ENCODE peak calls at places on chromosomes 7 and 10, in ten cellular contexts. P is adipocyte, J is adrenal gland, S is fibroblast of lung, L is colonic mucosa, A is breast epithelium, C is neural progenitor cell, O is lung, X is astrocyte, U is PC-3. M is an unnamed sample. For H3K4me1 and H3K36me3, the result is how much of the 10 kb centered on the place peaks cover.

GRCh38 chr7:40024048-40024447 is 74.0 kb downstream of the CDK13 start:
- DNase-seq in P (no peak), J (no peak), S (no peak), L (no peak), A (no peak), C (no peak), O (no peak), X (no peak), U (no peak), M (no peak)

GRCh38 chr7:56051053-56051338 is 248 bp downstream of the PSPH start:
- DNase-seq in P (no peak), J (no peak), S (no peak), L (no peak), A (no peak), C (no peak), O (no peak), X (no peak), U (no peak), M (no peak)

GRCh38 chr7:28723336-28723735 is 234.8 kb downstream of the TRIL start:
- DNase-seq in P (no peak), J (no peak), S (no peak), L (no peak), A (no peak), C (peak), O (no peak), X (no peak), U (no peak), M (no peak)

GRCh38 chr7:123607423-123607975 is 5.9 kb downstream of the ASB15 start:
- DNase-seq in P (no peak), J (no peak), S (no peak), L (no peak), A (no peak), C (no peak), O (no peak), X (no peak), U (no peak), M (no peak)

GRCh38 chr10:51103818-51104217 is 29.5 kb downstream of the PRKG1 start:
- DNase-seq in P (no peak), J (no peak), S (no peak), L (no peak), A (no peak), C (no peak), O (no peak), X (no peak), U (peak), M (no peak)

GRCh38 chr7:116628971-116629586 is 42.9 kb upstream of the MET start:
- DNase-seq in P (no peak), J (no peak), S (peak), L (no peak), A (peak), C (no peak), O (no peak), X (peak), U (peak), M (peak)

GRCh38 chr7:122884186-122884585 is 2.1 kb downstream of the CADPS2 start:
- DNase-seq in P (no peak), J (no peak), S (no peak), L (no peak), A (no peak), C (peak), O (no peak), X (no peak), U (peak), M (no peak)

GRCh38 chr7:24882989-24883631 is 96.9 kb downstream of the OSBPL3 start:
- DNase-seq in P (peak), J (no peak), S (peak), L (no peak), A (no peak), C (no peak), O (no peak), X (peak), U (peak), M (no peak)

GRCh38 chr10:113329121-113329596 is 223.7 kb upstream of the HABP2 start:
- DNase-seq in P (peak), J (no peak), S (peak), L (no peak), A (no peak), C (no peak), O (no peak), X (peak), U (peak), M (no peak)

GRCh38 chr7:26616235-26616634 is 248.2 kb downstream of the SKAP2 start:
- DNase-seq in P (no peak), J (no peak), S (no peak), L (no peak), A (no peak), C (no peak), O (no peak), X (no peak), U (peak), M (no peak)

GRCh38 chr10:49568235-49568634 is 29.3 kb upstream of the ERCC6 start:
- DNase-seq in P (peak), J (no peak), S (peak), L (no peak), A (no peak), C (no peak), O (no peak), X (peak), U (peak), M (no peak)

GRCh38 chr7:100016209-100016901 is 959 bp downstream of the ZKSCAN1 start:
- DNase-seq in P (peak), J (no peak), S (peak), L (peak), A (no peak), C (no peak), O (no peak), X (no peak), U (no peak), M (no peak)

GRCh38 chr7:26865094-26865388 is 651 bp upstream of the SKAP2 start:
- DNase-seq in P (no peak), J (no peak), S (no peak), L (no peak), A (no peak), C (peak), O (no peak), X (no peak), U (no peak), M (no peak)

GRCh38 chr7:50727711-50728110 is 55.0 kb downstream of the GRB10 start:
- DNase-seq in P (no peak), J (no peak), S (no peak), L (no peak), A (no peak), C (no peak), O (no peak), X (no peak), U (no peak), M (no peak)
- H3K4me1 ChIP-seq in P (under half), J (half or more), S (under half), L (under half), A (under half), C (under half), O (under half), X (under half), U (under half), M (half or more)

DNA sequence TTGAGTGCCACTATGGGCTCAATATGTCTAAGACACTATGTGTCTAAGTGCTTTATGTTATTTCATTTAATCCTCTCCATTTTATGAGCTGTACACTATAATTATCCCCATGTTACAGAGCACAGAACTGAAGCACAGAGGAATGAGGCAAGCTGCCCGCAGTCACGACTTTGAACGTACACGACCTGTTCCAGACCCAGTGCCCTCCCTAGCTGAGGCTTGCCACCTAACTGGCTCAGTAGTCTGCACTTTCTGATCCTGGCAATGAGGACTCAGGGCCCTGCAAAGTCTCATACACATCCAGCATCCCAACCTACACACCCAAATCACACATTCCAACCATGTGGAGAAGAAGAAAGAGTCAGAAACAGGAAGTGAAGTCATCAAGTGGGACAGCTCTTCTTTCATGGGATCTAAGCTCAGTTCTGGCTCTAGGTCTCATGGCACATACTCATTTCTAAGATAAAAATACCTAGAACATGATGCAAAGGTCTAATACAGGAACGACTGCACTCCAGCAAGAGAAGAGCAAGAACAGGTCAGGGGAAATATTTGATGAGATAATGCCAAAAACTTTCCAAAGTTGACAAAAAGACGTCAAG is 42.4 kb upstream of the DDC start:
- DNase-seq in P (no peak), J (no peak), S (peak), L (no peak), A (no peak), C (no peak), O (no peak), X (no peak), U (no peak), M (no peak)
- H3K36me3 ChIP-seq in P (half or more), J (half or more), S (under half), L (under half), A (under half), C (under half), O (under half), X (half or more), U (under half), M (under half)

DNA sequence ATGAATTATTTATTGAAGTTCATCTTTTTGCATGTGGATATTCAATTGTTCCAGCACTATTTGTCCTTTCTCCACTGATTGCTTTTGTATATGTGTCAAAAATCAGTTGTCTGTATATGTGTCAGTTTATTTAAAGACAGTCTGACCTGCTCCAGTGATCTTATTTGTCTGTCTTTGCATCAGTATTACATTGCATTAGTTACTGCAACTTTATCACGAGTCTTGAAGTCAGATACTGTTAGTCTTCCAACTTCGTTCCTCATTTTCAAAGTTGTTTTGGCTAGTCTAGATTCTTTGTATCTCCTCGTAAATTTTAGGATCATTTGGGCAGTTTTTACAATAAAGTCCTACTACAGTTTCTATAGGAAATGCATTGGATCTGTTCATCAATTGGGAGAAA is 166.4 kb downstream of the CELF2 start:
- DNase-seq in P (no peak), J (no peak), S (no peak), L (no peak), A (no peak), C (no peak), O (no peak), X (no peak), U (no peak), M (no peak)
- H3K4me3 ChIP-seq in P (no peak), J (no peak), S (no peak), L (no peak), A (no peak), C (no peak), O (no peak), X (no peak), U (no peak), M (no peak)

GRCh38 chr7:102415685-102416225 is 17.6 kb upstream of the ORAI2 start:
- DNase-seq in P (no peak), J (no peak), S (no peak), L (no peak), A (no peak), C (no peak), O (no peak), X (no peak), U (no peak), M (no peak)

GRCh38 chr7:102418603-102419002 is 14.8 kb upstream of the ORAI2 start:
- DNase-seq in P (no peak), J (no peak), S (no peak), L (no peak), A (no peak), C (no peak), O (no peak), X (no peak), U (no peak), M (no peak)

GRCh38 chr7:102416406-102416805 is 17.0 kb upstream of the ORAI2 start:
- DNase-seq in P (no peak), J (no peak), S (no peak), L (no peak), A (no peak), C (no peak), O (no peak), X (no peak), U (no peak), M (no peak)

GRCh38 chr7:102413611-102414010 is 17.4 kb downstream of the PRKRIP1 start:
- DNase-seq in P (no peak), J (no peak), S (no peak), L (no peak), A (no peak), C (no peak), O (no peak), X (no peak), U (no peak), M (no peak)

DNA sequence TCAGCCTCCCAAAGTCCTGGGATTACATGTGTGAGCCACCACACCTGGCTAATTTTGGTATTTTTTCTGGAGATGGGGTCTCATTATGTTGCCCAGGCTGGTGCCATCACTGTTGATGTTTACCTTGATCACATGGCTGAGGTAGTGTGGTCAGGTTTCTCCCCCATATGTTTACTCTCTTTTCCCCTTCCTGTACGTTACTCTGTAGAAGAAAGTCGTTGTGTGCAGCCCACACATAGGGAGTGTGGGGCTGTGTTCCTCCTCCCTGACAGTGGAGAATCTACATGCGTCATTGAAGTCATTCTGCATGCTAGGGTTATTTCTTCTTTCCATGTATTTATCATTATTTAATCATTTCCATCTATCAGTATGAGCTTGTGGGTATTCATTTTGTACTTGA is 16.3 kb upstream of the ORAI2 start:
- DNase-seq in P (no peak), J (no peak), S (no peak), L (no peak), A (no peak), C (no peak), O (no peak), X (no peak), U (no peak), M (no peak)
- H3K4me1 ChIP-seq in P (under half), J (under half), S (under half), L (under half), A (under half), C (under half), O (under half), X (under half), U (under half), M (under half)

M was measured in body of pancreas.